ENCODE peak calls at places on chromosomes 16 and 17, in four cellular contexts. P is AG04449, A is GM12865, W is thoracic aorta. X is an unnamed sample.

GRCh38 chr16:46743232-46743719 is 4.9 kb downstream of the MYLK3 start:
- DNase-seq in P (no peak), A (peak), W (no peak), X (peak)

GRCh38 chr17:49567871-49568694 is 7.6 kb upstream of the NXPH3 start:
- DNase-seq in P (no peak), A (peak), W (peak), X (peak)

GRCh38 chr16:18937390-18937789 is 11.2 kb upstream of the SMG1 start:
- DNase-seq in P (no peak), A (no peak), W (no peak), X (no peak)

GRCh38 chr16:66717112-66717675 is 20.7 kb upstream of the CMTM4 start:
- DNase-seq in P (peak), A (peak), W (no peak), X (no peak)

GRCh38 chr16:68577352-68577853 is 38.3 kb downstream of the ZFP90 start:
- DNase-seq in P (no peak), A (no peak), W (no peak), X (no peak)

GRCh38 chr16:23424292-23424958 is 28.6 kb downstream of the COG7 start:
- DNase-seq in P (no peak), A (no peak), W (no peak), X (no peak)

GRCh38 chr17:67138392-67138791 is 94.0 kb downstream of the CACNG1 start:
- DNase-seq in P (no peak), A (no peak), W (no peak), X (no peak)

GRCh38 chr16:48353565-48354163 is 31.5 kb downstream of the SIAH1 start:
- DNase-seq in P (no peak), A (peak), W (no peak), X (peak)

GRCh38 chr17:3524024-3524423 is 33.6 kb downstream of the TRPV3 start:
- DNase-seq in P (no peak), A (no peak), W (no peak), X (no peak)

GRCh38 chr17:51260960-51261958 is 913 bp downstream of the UTP18 start:
- DNase-seq in P (no peak), A (peak), W (no peak), X (peak)

GRCh38 chr17:59972778-59973177 is 8.2 kb upstream of the RNFT1 start:
- DNase-seq in P (no peak), A (no peak), W (no peak), X (no peak)

GRCh38 chr16:30351586-30352419 is 3.3 kb downstream of the CD2BP2 start:
- DNase-seq in P (peak), A (no peak), W (peak), X (no peak)

GRCh38 chr16:30353438-30354129 is 1.5 kb downstream of the CD2BP2 start:
- DNase-seq in P (no peak), A (no peak), W (no peak), X (no peak)

GRCh38 chr16:30351001-30351441 is 4.1 kb downstream of the CD2BP2 start:
- DNase-seq in P (no peak), A (no peak), W (no peak), X (no peak)

GRCh38 chr16:30354423-30355143 is 525 bp downstream of the CD2BP2 start:
- DNase-seq in P (no peak), A (no peak), W (no peak), X (no peak)

GRCh38 chr16:30352488-30353401 is 2.4 kb downstream of the CD2BP2 start:
- DNase-seq in P (no peak), A (no peak), W (no peak), X (no peak)
- TF ChIP-seq CTCF in P (no peak), A (no peak), W (peak), X (no peak)

GRCh38 chr17:43873091-43873490 is 26.1 kb downstream of the CD300LG start:
- DNase-seq in P (no peak), A (no peak), W (no peak), X (no peak)
- TF ChIP-seq CTCF in P (no peak), A (no peak), W (no peak), X (no peak)

DNA sequence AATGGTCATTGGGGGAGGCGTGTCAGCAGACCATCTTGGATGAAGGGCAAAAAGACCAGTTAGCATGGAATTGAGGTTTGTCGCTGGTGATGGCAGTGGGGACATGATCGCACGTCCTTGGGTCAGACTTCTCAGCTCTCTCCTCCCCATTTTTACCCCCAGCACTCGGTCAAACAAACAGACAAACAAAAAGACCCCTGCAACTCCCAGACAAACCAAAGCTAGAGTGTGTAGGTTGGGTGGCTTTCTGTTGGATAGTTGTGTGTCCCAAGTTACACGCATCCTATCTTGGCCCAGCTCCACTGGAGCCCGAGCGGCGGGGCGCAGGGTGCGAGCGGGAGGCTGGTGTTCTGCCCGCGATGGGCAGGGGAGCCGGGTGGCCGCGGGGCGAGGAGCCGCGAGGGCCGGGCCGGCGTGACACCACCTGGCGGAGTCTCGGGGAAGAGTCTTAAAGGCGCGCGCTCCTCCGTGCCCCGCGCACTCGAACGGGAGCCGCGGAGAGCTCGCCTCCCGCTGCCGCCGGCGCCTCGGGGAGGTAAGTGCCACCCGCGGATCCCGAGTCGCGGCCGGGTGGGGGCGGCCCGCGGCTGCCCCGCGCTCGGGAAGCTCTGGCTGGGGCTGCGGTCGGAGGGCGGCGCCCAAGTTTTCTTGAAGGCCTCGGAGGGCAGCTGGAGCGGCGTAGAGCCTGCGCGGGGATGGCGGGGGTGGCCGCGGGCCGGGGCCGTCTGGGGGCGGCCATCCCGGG is 18.5 kb upstream of the NTN1 start:
- DNase-seq in P (no peak), A (peak), W (no peak), X (peak)
- TF ChIP-seq CTCF in P (no peak), A (peak), W (peak), X (peak)

DNA sequence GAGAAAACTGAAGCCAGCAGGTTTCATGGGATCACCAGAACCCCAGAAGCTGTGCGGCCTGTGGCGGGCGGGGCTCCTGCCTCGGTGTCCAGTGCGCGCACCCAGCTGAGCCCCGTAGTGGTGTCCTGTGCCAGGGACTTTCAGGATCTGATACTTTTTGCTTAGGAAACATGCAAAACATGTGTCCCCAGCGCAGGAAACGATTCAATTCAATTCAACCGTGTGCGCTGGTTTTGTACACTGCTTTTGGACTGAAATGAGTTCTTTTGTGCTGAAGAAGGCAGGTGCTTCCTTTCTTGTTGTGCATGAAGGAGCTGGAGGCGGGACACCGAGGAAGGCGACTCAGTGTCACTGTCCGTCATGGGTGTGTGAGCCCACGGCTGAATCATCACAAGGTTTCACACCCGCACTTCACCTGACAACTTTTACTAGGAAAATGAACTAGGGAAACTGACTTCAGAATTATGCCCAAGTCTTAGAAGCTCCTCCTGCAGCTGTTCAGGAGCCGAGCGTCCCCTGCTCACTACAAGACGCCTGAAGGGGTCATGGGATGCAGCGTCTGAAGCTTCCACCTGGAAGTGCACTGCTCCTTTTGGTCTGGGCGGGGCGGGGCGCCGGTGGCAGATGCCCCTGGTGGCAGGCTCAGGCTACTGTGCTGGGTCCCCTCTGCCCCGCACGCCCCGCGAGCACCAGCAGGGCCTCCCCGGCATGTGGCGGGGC is 31.4 kb upstream of the ZNF750 start:
- DNase-seq in P (no peak), A (peak), W (no peak), X (peak)
- TF ChIP-seq CTCF in P (no peak), A (peak), W (no peak), X (peak)

DNA sequence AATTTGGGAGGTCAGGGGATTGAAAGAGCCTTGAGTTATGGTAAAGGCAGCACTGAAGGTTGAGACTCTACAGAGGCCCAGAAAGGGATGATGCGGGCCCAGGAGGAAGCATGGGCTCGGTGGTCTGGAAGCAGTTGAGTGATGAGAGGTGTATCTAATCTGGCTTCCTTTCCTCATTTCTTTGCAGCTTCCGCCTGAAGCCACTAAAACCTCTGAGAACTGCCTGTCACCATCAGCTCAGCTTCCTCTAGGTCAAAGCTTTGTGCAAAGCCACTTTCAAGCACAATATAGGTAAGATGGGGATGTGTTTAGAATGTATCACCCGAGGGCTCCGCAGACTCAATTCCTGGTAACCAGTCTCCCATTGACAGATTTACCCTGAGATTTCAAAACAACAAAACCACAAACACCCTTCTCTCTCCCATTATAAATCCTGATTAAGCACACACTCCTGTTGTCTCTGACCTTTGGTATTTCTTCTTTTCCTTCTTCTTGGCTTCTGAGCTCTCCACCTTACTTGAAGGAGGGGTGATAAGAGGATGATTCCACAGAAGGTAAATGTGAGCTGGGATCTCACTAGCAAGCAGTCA is 21.2 kb downstream of the USP43 start:
- DNase-seq in P (no peak), A (no peak), W (no peak), X (no peak)
- TF ChIP-seq CTCF in P (no peak), A (no peak), W (no peak), X (no peak)

X was measured in GM13977.